ENCODE peak calls at places on chromosomes 2 and 18, in eight cellular contexts. R is mammary epithelial cell, B is A673, G is ascending aorta, Q is upper lobe of right lung, O is tibial artery, N is psoas muscle, Z is endothelial cell of umbilical vein. P is an unnamed sample.

GRCh38 chr2:200203381-200203827 is 103.1 kb upstream of the SPATS2L start:
- DNase-seq in R (no peak), B (no peak), G (no peak), Q (no peak), O (no peak), N (no peak), Z (no peak), P (no peak)

GRCh38 chr2:205972113-205972512 is 113.9 kb downstream of the INO80D start:
- DNase-seq in R (no peak), B (no peak), G (no peak), Q (no peak), O (no peak), N (no peak), Z (no peak), P (no peak)

GRCh38 chr2:120630031-120630701 is 105.5 kb upstream of the GLI2 start:
- DNase-seq in R (no peak), B (no peak), G (no peak), Q (peak), O (no peak), N (no peak), Z (no peak), P (no peak)

GRCh38 chr2:37060446-37060845 is 23.7 kb downstream of the HEATR5B start:
- DNase-seq in R (no peak), B (no peak), G (no peak), Q (no peak), O (no peak), N (no peak), Z (no peak), P (no peak)

GRCh38 chr2:99488587-99488998 is 1.2 kb downstream of the REV1 start:
- DNase-seq in R (peak), B (peak), G (no peak), Q (no peak), O (no peak), N (no peak), Z (peak), P (no peak)

GRCh38 chr2:162890690-162891311 is 52.2 kb upstream of the KCNH7 start:
- DNase-seq in R (peak), B (peak), G (no peak), Q (no peak), O (no peak), N (no peak), Z (peak), P (peak)

GRCh38 chr2:169001116-169001815 is 29.9 kb downstream of the ABCB11 start:
- DNase-seq in R (no peak), B (no peak), G (no peak), Q (no peak), O (no peak), N (no peak), Z (peak), P (no peak)

GRCh38 chr2:26942543-26943295 is 27.7 kb upstream of the MAPRE3 start:
- DNase-seq in R (peak), B (peak), G (peak), Q (peak), O (peak), N (peak), Z (peak), P (no peak)

GRCh38 chr18:57428221-57429150 is 6.7 kb upstream of the ONECUT2 start:
- DNase-seq in R (no peak), B (no peak), G (no peak), Q (no peak), O (no peak), N (no peak), Z (no peak), P (no peak)

GRCh38 chr2:176139621-176140020 is 10.1 kb downstream of the HOXD8 start:
- DNase-seq in R (no peak), B (peak), G (peak), Q (no peak), O (no peak), N (no peak), Z (no peak), P (no peak)

GRCh38 chr2:238502956-238503791 is 76.4 kb downstream of the ASB1 start:
- DNase-seq in R (no peak), B (no peak), G (peak), Q (peak), O (no peak), N (no peak), Z (no peak), P (no peak)

GRCh38 chr2:41962912-41963652 is 84.7 kb upstream of the PKDCC start:
- DNase-seq in R (no peak), B (no peak), G (no peak), Q (no peak), O (no peak), N (no peak), Z (no peak), P (no peak)

GRCh38 chr18:80097201-80097600 is 11.9 kb upstream of the ADNP2 start:
- DNase-seq in R (no peak), B (no peak), G (no peak), Q (no peak), O (no peak), N (no peak), Z (no peak), P (no peak)

GRCh38 chr2:226023383-226023782 is 623.9 kb downstream of the NYAP2 start:
- DNase-seq in R (no peak), B (peak), G (no peak), Q (no peak), O (no peak), N (no peak), Z (no peak), P (no peak)

GRCh38 chr2:171086352-171087290 is 74.1 kb downstream of the TLK1 start:
- DNase-seq in R (peak), B (peak), G (no peak), Q (no peak), O (no peak), N (no peak), Z (peak), P (peak)

GRCh38 chr2:100401268-100401667 is 16.2 kb downstream of the CHST10 start:
- DNase-seq in R (no peak), B (no peak), G (no peak), Q (no peak), O (no peak), N (no peak), Z (no peak), P (no peak)

GRCh38 chr2:167509585-167509984 is 621.3 kb downstream of the XIRP2 start:
- DNase-seq in R (peak), B (peak), G (no peak), Q (no peak), O (no peak), N (no peak), Z (peak), P (no peak)

GRCh38 chr2:216553093-216553478 is 54.4 kb downstream of the RPL37A start:
- DNase-seq in R (peak), B (no peak), G (no peak), Q (no peak), O (no peak), N (no peak), Z (no peak), P (no peak)

GRCh38 chr2:74867841-74868658 is 34.1 kb downstream of the HK2 start:
- DNase-seq in R (no peak), B (no peak), G (no peak), Q (peak), O (no peak), N (no peak), Z (no peak), P (peak)

GRCh38 chr2:160967523-160967922 is 192.7 kb upstream of the TANK start:
- DNase-seq in R (no peak), B (no peak), G (no peak), Q (no peak), O (no peak), N (no peak), Z (no peak), P (no peak)

GRCh38 chr2:112644155-112644932 is 1.4 kb upstream of the SLC20A1 start:
- DNase-seq in R (peak), B (no peak), G (no peak), Q (no peak), O (no peak), N (no peak), Z (no peak), P (no peak)

GRCh38 chr2:112644933-112645395 is 775 bp upstream of the SLC20A1 start:
- DNase-seq in R (no peak), B (no peak), G (no peak), Q (peak), O (peak), N (no peak), Z (peak), P (no peak)

GRCh38 chr2:112646791-112647720 is 1.3 kb downstream of the SLC20A1 start:
- DNase-seq in R (no peak), B (peak), G (no peak), Q (no peak), O (no peak), N (no peak), Z (peak), P (no peak)

GRCh38 chr2:112646102-112646719 is 472 bp downstream of the SLC20A1 start:
- DNase-seq in R (no peak), B (peak), G (no peak), Q (no peak), O (no peak), N (peak), Z (peak), P (no peak)

DNA sequence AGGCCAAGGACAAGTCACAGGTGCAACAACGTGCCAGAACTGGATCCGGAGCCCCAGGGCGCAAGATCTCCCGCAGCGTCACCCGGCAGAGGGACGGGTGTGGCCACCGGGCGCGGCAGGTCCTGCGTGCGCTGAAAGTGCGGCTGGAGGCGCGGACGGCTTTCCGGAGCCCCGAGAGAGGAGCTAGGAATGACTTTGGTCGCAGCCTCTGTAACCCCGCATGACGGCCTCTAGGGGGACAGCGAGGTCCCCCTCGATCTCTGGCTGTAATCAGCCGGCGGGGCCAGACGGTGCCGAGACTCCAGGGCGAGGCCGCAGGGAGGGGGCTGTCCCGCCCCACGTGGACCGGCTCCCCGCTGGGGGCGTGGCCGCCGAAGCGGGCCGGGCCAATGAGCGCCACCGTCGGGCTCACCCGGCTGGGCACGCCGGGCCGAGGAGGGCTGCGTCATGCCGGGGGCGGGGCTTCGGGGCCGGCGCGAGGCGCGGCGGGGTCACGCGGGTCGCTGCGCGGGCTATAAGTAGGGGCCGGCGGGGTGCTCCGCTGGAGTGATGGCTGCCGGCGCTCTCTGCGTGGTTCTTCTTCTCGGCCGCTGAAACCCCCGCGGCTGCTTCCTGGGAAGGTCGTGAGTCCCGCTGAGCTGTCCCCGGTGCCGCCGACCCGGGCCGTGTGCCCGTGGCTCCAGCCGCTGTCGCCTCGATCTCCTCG is at the start of gene SLC20A1:
- DNase-seq in R (peak), B (peak), G (peak), Q (peak), O (peak), N (peak), Z (peak), P (peak)
- TF ChIP-seq CTCF in R (peak), B (peak), G (no peak), Q (peak), O (peak), N (peak), Z (peak), P (peak)

GRCh38 chr18:63182247-63182771 is 137.3 kb downstream of the BCL2 start:
- DNase-seq in R (no peak), B (no peak), G (no peak), Q (no peak), O (no peak), N (no peak), Z (no peak), P (no peak)
- H3K4me3 ChIP-seq in R (no peak), B (no peak), G (no peak), Q (no peak), O (no peak), N (no peak), Z (no peak), P (no peak)

GRCh38 chr18:32670727-32671126 is 102.1 kb downstream of the KLHL14 start:
- DNase-seq in R (no peak), B (no peak), G (no peak), Q (no peak), O (no peak), N (no peak), Z (no peak), P (no peak)

GRCh38 chr18:32674491-32674890 is 98.3 kb downstream of the KLHL14 start:
- DNase-seq in R (no peak), B (peak), G (no peak), Q (no peak), O (no peak), N (no peak), Z (peak), P (no peak)

GRCh38 chr18:32669549-32670165 is 103.2 kb downstream of the KLHL14 start:
- DNase-seq in R (no peak), B (peak), G (no peak), Q (no peak), O (no peak), N (no peak), Z (no peak), P (no peak)
- TF ChIP-seq CTCF in R (no peak), B (peak), G (no peak), Q (no peak), O (no peak), N (no peak), Z (no peak), P (no peak)

GRCh38 chr2:10415048-10415447 is 33.1 kb downstream of the ODC1 start:
- DNase-seq in R (no peak), B (no peak), G (no peak), Q (no peak), O (no peak), N (no peak), Z (no peak), P (no peak)

GRCh38 chr2:10415640-10416039 is 32.5 kb downstream of the ODC1 start:
- DNase-seq in R (no peak), B (no peak), G (no peak), Q (no peak), O (no peak), N (no peak), Z (no peak), P (no peak)

GRCh38 chr2:10413488-10413887 is 34.6 kb downstream of the ODC1 start:
- DNase-seq in R (no peak), B (no peak), G (no peak), Q (no peak), O (no peak), N (no peak), Z (no peak), P (no peak)

GRCh38 chr2:10414000-10414451 is 34.1 kb downstream of the ODC1 start:
- DNase-seq in R (peak), B (no peak), G (no peak), Q (no peak), O (no peak), N (no peak), Z (no peak), P (no peak)

DNA sequence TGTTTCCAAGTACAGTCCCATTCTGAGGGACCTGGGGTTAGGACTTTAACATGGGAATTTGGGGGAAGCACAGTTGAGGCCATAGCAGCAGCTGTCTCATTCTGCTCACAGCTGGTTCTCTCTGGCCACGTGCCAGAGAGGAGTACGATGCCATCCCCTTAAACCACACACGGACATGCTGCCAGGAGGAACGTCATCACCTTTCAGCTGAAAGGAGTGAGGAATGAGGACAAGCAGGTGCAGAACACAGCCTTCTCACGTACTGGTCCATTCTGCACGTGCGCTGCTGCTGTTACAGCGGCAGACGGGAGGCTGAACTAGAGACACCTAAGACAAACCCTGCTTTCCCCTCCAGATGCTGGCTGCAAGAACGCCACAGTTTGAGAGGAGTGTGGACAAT is 33.5 kb downstream of the ODC1 start:
- DNase-seq in R (no peak), B (no peak), G (no peak), Q (no peak), O (no peak), N (no peak), Z (no peak), P (no peak)
- H3K4me3 ChIP-seq in R (no peak), B (no peak), G (no peak), Q (no peak), O (no peak), N (no peak), Z (no peak), P (no peak)

DNA sequence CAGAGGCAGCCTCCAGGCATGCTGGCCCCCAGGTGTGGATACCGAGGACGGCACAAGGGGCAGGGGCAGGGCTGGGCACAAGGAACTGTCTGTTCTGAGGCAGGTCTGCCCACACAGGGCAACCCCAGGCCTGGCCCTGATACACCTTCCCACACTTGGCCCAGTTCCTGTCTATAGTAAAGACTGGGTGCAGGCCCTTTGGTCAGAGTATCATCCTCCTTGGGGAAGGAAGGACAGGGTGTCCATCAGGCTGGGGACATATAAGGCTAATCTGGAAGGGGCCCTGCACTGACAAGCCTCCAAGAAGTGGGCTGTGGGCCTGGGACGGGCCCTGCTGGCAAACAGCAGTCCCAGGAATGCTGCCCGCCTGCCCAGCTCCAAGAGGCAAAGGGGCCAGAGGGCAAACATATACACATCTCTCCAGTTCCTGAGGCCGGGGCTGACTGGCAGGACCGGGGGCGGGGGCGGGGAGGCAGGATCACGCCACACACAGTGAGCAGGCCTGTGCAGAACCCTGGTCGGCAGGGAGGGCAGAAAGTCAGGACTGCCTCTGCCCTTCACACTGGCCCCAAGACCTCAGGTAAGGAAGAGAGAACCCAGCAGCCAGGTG is 18.9 kb downstream of the SDC1 start:
- DNase-seq in R (peak), B (no peak), G (no peak), Q (peak), O (no peak), N (no peak), Z (no peak), P (no peak)
- TF ChIP-seq CTCF in R (no peak), B (no peak), G (no peak), Q (no peak), O (no peak), N (no peak), Z (no peak), P (no peak)

GRCh38 chr2:186480991-186481390 is 5.1 kb upstream of the ZC3H15 start:
- DNase-seq in R (peak), B (no peak), G (no peak), Q (no peak), O (no peak), N (no peak), Z (no peak), P (no peak)
- H3K4me3 ChIP-seq in R (no peak), B (no peak), G (no peak), Q (no peak), O (no peak), N (no peak), Z (no peak), P (no peak)

GRCh38 chr2:233857511-233858118 is 3.3 kb upstream of the HJURP start:
- DNase-seq in R (peak), B (peak), G (no peak), Q (peak), O (no peak), N (no peak), Z (peak), P (no peak)
- TF ChIP-seq CTCF in R (peak), B (peak), G (peak), Q (peak), O (no peak), N (peak), Z (peak), P (peak)

P was measured in AG09309.